ENCODE peak calls at places on chromosomes 3 and 15, in five cellular contexts. One of them, this sample, is unnamed.

GRCh38 chr3:172104471-172105072 is 65.2 kb downstream of the FNDC3B start:
- DNase-seq in choroid plexus epithelial cell: peak; percentile 63
- DNase-seq in CD8-positive, alpha-beta T cell: no peak
- DNase-seq in tibial artery: no peak
- DNase-seq in fibroblast of mammary gland: no peak
- DNase-seq in this sample: no peak

GRCh38 chr3:123411340-123412040 is 37.4 kb downstream of the ADCY5 start:
- DNase-seq in tibial artery: no peak
- DNase-seq in fibroblast of mammary gland: no peak
- DNase-seq in choroid plexus epithelial cell: no peak
- DNase-seq in CD8-positive, alpha-beta T cell: no peak
- DNase-seq in this sample: no peak

GRCh38 chr3:175346573-175347356 is 487.6 kb downstream of the NAALADL2 start:
- DNase-seq in choroid plexus epithelial cell: peak; percentile 97
- DNase-seq in CD8-positive, alpha-beta T cell: no peak
- DNase-seq in fibroblast of mammary gland: peak; percentile 95
- DNase-seq in tibial artery: peak; percentile 74
- DNase-seq in this sample: peak; percentile 83

GRCh38 chr3:196639517-196640500 is at the start of gene NRROS:
- DNase-seq in fibroblast of mammary gland: peak; percentile 47
- DNase-seq in CD8-positive, alpha-beta T cell: peak; percentile 77
- DNase-seq in choroid plexus epithelial cell: peak; percentile 58
- DNase-seq in tibial artery: peak; percentile 83
- DNase-seq in this sample: peak; percentile 43

GRCh38 chr3:31066999-31067398 is 172.5 kb upstream of the GADL1 start:
- DNase-seq in choroid plexus epithelial cell: peak; percentile 92
- DNase-seq in CD8-positive, alpha-beta T cell: no peak
- DNase-seq in fibroblast of mammary gland: peak; percentile 99
- DNase-seq in tibial artery: no peak
- DNase-seq in this sample: peak; percentile 86

GRCh38 chr3:67737911-67738865 is 83.8 kb upstream of the SUCLG2 start:
- DNase-seq in fibroblast of mammary gland: no peak
- DNase-seq in choroid plexus epithelial cell: no peak
- DNase-seq in CD8-positive, alpha-beta T cell: peak; percentile 61
- DNase-seq in tibial artery: no peak
- DNase-seq in this sample: no peak

GRCh38 chr15:90219421-90220141 is 14.2 kb downstream of the CIB1 start:
- DNase-seq in choroid plexus epithelial cell: no peak
- DNase-seq in fibroblast of mammary gland: no peak
- DNase-seq in CD8-positive, alpha-beta T cell: peak; percentile 75
- DNase-seq in tibial artery: no peak
- DNase-seq in this sample: peak; percentile 21

GRCh38 chr3:96931491-96931890 is 117.1 kb downstream of the EPHA6 start:
- DNase-seq in fibroblast of mammary gland: no peak
- DNase-seq in choroid plexus epithelial cell: no peak
- DNase-seq in CD8-positive, alpha-beta T cell: no peak
- DNase-seq in tibial artery: no peak
- DNase-seq in this sample: no peak

GRCh38 chr3:48502728-48503168 is 1.2 kb downstream of the SHISA5 start:
- DNase-seq in tibial artery: peak; percentile 78
- DNase-seq in choroid plexus epithelial cell: no peak
- DNase-seq in CD8-positive, alpha-beta T cell: no peak
- DNase-seq in fibroblast of mammary gland: no peak
- DNase-seq in this sample: no peak

GRCh38 chr15:79904256-79904655 is 7.4 kb upstream of the MTHFS start:
- DNase-seq in tibial artery: no peak
- DNase-seq in fibroblast of mammary gland: peak; percentile 64
- DNase-seq in choroid plexus epithelial cell: peak; percentile 58
- DNase-seq in CD8-positive, alpha-beta T cell: no peak
- DNase-seq in this sample: peak; percentile 28

GRCh38 chr3:42499478-42499871 is 3.0 kb upstream of the VIPR1 start:
- DNase-seq in CD8-positive, alpha-beta T cell: peak; percentile 39
- DNase-seq in tibial artery: peak; percentile 47
- DNase-seq in fibroblast of mammary gland: no peak
- DNase-seq in choroid plexus epithelial cell: no peak
- DNase-seq in this sample: no peak

GRCh38 chr15:61946778-61947177 is 113.5 kb downstream of the VPS13C start:
- DNase-seq in tibial artery: no peak
- DNase-seq in fibroblast of mammary gland: peak; percentile 43
- DNase-seq in choroid plexus epithelial cell: peak; percentile 37
- DNase-seq in CD8-positive, alpha-beta T cell: no peak
- DNase-seq in this sample: no peak

GRCh38 chr3:112671930-112672715 is 31.2 kb upstream of the CCDC80 start:
- DNase-seq in choroid plexus epithelial cell: peak; percentile 91
- DNase-seq in CD8-positive, alpha-beta T cell: no peak
- DNase-seq in fibroblast of mammary gland: peak; percentile 78
- DNase-seq in tibial artery: no peak
- DNase-seq in this sample: peak; percentile 96

GRCh38 chr3:194324823-194325327 is 26.3 kb downstream of the CPN2 start:
- DNase-seq in choroid plexus epithelial cell: no peak
- DNase-seq in fibroblast of mammary gland: no peak
- DNase-seq in tibial artery: no peak
- DNase-seq in CD8-positive, alpha-beta T cell: no peak
- DNase-seq in this sample: no peak

GRCh38 chr15:90916461-90916860 is 13.4 kb downstream of the MAN2A2 start:
- DNase-seq in choroid plexus epithelial cell: no peak
- DNase-seq in CD8-positive, alpha-beta T cell: no peak
- DNase-seq in tibial artery: no peak
- DNase-seq in fibroblast of mammary gland: no peak
- DNase-seq in this sample: no peak

GRCh38 chr3:46848271-46849097 is 14.8 kb downstream of the MYL3 start:
- DNase-seq in choroid plexus epithelial cell: peak; percentile 48
- DNase-seq in fibroblast of mammary gland: peak; percentile 91
- DNase-seq in tibial artery: no peak
- DNase-seq in CD8-positive, alpha-beta T cell: peak; percentile 50
- DNase-seq in this sample: peak; percentile 42

GRCh38 chr15:94177112-94177511 is 54.2 kb upstream of the MCTP2 start:
- DNase-seq in tibial artery: no peak
- DNase-seq in fibroblast of mammary gland: no peak
- DNase-seq in CD8-positive, alpha-beta T cell: no peak
- DNase-seq in choroid plexus epithelial cell: no peak
- DNase-seq in this sample: peak; percentile 57

GRCh38 chr3:71859128-71859519 is 74.2 kb upstream of the PROK2 start:
- DNase-seq in fibroblast of mammary gland: peak; percentile 48
- DNase-seq in choroid plexus epithelial cell: peak; percentile 34
- DNase-seq in tibial artery: no peak
- DNase-seq in CD8-positive, alpha-beta T cell: no peak
- DNase-seq in this sample: peak; percentile 4

GRCh38 chr15:101675015-101675414 is 22.8 kb upstream of the TM2D3 start:
- DNase-seq in CD8-positive, alpha-beta T cell: no peak
- DNase-seq in tibial artery: no peak
- DNase-seq in fibroblast of mammary gland: peak; percentile 83
- DNase-seq in choroid plexus epithelial cell: peak; percentile 69
- DNase-seq in this sample: peak; percentile 87

GRCh38 chr3:126424751-126425150 is 30.0 kb downstream of the CFAP100 start:
- DNase-seq in CD8-positive, alpha-beta T cell: peak; percentile 11
- DNase-seq in fibroblast of mammary gland: no peak
- DNase-seq in choroid plexus epithelial cell: no peak
- DNase-seq in tibial artery: no peak
- DNase-seq in this sample: no peak

GRCh38 chr3:189863031-189863430 is 231.8 kb downstream of the TP63 start:
- DNase-seq in fibroblast of mammary gland: no peak
- DNase-seq in CD8-positive, alpha-beta T cell: no peak
- DNase-seq in tibial artery: no peak
- DNase-seq in choroid plexus epithelial cell: no peak
- DNase-seq in this sample: no peak

GRCh38 chr15:70466895-70467529 is 296.3 kb downstream of the UACA start:
- DNase-seq in fibroblast of mammary gland: peak; percentile 69
- DNase-seq in CD8-positive, alpha-beta T cell: peak; percentile 71
- DNase-seq in choroid plexus epithelial cell: peak; percentile 82
- DNase-seq in tibial artery: peak; percentile 74
- DNase-seq in this sample: peak; percentile 63
- TF ChIP-seq CTCF in fibroblast of mammary gland: peak; percentile 70
- TF ChIP-seq CTCF in CD8-positive, alpha-beta T cell: peak; percentile 58
- TF ChIP-seq CTCF in choroid plexus epithelial cell: peak; percentile 87
- TF ChIP-seq CTCF in tibial artery: peak; percentile 32
- TF ChIP-seq CTCF in this sample: peak; percentile 76

DNA sequence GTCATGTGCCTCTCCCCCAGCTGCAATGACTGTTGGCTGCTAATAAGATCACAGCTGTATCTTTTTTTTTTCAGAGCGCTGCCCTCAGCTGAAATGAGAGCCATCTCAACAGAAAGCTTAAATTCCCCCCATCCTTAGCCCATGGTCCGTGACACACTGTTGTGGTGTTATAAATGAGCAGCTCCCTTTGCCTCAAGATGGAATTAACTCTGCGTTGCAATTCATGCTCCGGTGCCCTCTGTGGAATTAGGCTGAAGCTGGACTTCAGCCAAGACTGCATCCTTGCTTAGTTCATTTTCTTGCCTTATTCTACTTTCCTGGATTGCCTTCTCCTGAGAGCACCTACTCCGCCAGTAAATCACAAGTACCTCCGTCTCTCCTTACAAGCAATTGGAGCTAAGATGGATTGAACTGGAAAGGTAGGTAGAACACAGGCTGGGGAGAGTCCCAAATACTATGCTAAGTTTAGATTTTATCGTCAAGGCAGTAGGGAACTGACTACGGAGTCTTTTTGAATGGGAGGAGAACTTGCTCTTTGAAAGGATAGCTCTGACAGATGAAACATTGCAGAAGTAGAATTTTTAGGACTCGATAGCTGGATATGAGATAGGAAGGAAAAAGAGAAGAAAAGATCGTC is 39.0 kb upstream of the THRB start:
- DNase-seq in choroid plexus epithelial cell: no peak
- DNase-seq in tibial artery: no peak
- DNase-seq in fibroblast of mammary gland: no peak
- DNase-seq in CD8-positive, alpha-beta T cell: no peak
- DNase-seq in this sample: no peak
- H3K4me3 ChIP-seq in choroid plexus epithelial cell: no peak overlapping the region
- H3K4me3 ChIP-seq in tibial artery: no peak overlapping the region
- H3K4me3 ChIP-seq in fibroblast of mammary gland: no peak overlapping the region
- H3K4me3 ChIP-seq in CD8-positive, alpha-beta T cell: no peak overlapping the region
- H3K4me3 ChIP-seq in this sample: no peak overlapping the region

GRCh38 chr3:188404124-188404523 is 250.2 kb downstream of the LPP start:
- DNase-seq in fibroblast of mammary gland: no peak
- DNase-seq in tibial artery: no peak
- DNase-seq in CD8-positive, alpha-beta T cell: no peak
- DNase-seq in choroid plexus epithelial cell: no peak
- DNase-seq in this sample: no peak
- TF ChIP-seq CTCF in fibroblast of mammary gland: no peak
- TF ChIP-seq CTCF in tibial artery: no peak
- TF ChIP-seq CTCF in CD8-positive, alpha-beta T cell: no peak
- TF ChIP-seq CTCF in choroid plexus epithelial cell: no peak
- TF ChIP-seq CTCF in this sample: no peak

DNA sequence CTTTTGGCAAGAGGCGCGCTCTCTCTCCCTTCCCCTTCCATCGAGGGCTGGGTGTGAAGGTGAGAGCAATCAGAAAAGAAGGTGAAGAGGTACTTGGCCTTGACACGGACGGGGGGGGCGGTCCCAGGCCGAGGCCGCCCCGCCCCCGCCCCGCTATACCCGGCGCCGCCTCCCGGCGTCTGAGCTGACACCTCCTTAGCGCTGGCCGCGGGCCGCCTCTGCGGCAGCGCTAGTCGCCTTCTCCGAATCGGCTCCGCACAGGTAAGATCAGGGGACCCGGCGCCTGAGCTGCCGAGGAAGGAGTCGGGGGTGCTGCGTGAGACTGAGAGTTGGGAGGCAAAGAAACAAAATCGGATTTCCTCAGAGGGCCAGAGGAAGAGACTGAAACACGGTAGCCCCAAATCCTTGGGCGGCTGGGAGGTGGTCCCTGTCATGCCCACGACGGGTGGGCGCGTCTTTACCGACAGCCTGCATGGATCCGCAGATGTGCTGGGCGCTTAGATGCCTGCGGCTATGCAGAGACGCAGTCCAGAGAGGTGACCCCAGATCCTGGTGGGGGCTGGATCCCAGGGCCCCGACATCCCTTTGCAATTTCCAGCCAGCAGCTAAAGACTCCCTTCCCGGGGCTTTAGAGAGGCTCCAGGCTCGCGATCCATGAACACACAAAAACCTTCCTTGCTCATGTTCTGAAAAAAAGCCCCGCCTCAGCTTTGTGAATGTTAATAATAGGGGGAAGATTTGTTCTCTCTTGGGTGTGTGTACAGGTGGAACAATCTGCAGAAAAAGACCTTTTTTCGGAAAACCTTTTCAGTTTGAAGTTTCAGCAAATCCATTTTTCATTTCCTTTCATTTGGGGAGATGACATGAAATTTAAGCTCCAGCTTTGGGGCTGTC is at the start of gene ENTPD3:
- DNase-seq in fibroblast of mammary gland: no peak
- DNase-seq in choroid plexus epithelial cell: no peak
- DNase-seq in tibial artery: no peak
- DNase-seq in CD8-positive, alpha-beta T cell: peak; percentile 52
- DNase-seq in this sample: no peak
- H3K4me3 ChIP-seq in fibroblast of mammary gland: peak within 1 kb of the TSS; percentile 27
- H3K4me3 ChIP-seq in choroid plexus epithelial cell: peak within 1 kb of the TSS; percentile 54
- H3K4me3 ChIP-seq in tibial artery: peak within 1 kb of the TSS; percentile 44
- H3K4me3 ChIP-seq in CD8-positive, alpha-beta T cell: peak within 1 kb of the TSS; percentile 58
- H3K4me3 ChIP-seq in this sample: peak within 1 kb of the TSS; percentile 48

GRCh38 chr3:158434412-158435038 is 136.5 kb upstream of the MLF1 start:
- DNase-seq in CD8-positive, alpha-beta T cell: no peak
- DNase-seq in choroid plexus epithelial cell: peak; percentile 86
- DNase-seq in tibial artery: peak; percentile 71
- DNase-seq in fibroblast of mammary gland: peak; percentile 76
- DNase-seq in this sample: peak; percentile 67
- TF ChIP-seq CTCF in CD8-positive, alpha-beta T cell: peak; percentile 59
- TF ChIP-seq CTCF in choroid plexus epithelial cell: peak; percentile 77
- TF ChIP-seq CTCF in tibial artery: peak; percentile 66
- TF ChIP-seq CTCF in fibroblast of mammary gland: peak; percentile 80
- TF ChIP-seq CTCF in this sample: peak; percentile 76

GRCh38 chr15:22960587-22960986 is 19.6 kb downstream of the CYFIP1 start:
- DNase-seq in tibial artery: no peak
- DNase-seq in CD8-positive, alpha-beta T cell: no peak
- DNase-seq in fibroblast of mammary gland: no peak
- DNase-seq in choroid plexus epithelial cell: no peak
- DNase-seq in this sample: no peak

GRCh38 chr15:22961661-22962221 is 18.4 kb downstream of the CYFIP1 start:
- DNase-seq in fibroblast of mammary gland: no peak
- DNase-seq in CD8-positive, alpha-beta T cell: no peak
- DNase-seq in tibial artery: peak; percentile 71
- DNase-seq in choroid plexus epithelial cell: peak; percentile 29
- DNase-seq in this sample: peak; percentile 40

GRCh38 chr15:22966321-22967083 is 13.7 kb downstream of the CYFIP1 start:
- DNase-seq in fibroblast of mammary gland: no peak
- DNase-seq in CD8-positive, alpha-beta T cell: no peak
- DNase-seq in choroid plexus epithelial cell: no peak
- DNase-seq in tibial artery: peak; percentile 29
- DNase-seq in this sample: no peak

GRCh38 chr15:22962611-22963010 is 17.6 kb downstream of the CYFIP1 start:
- DNase-seq in tibial artery: no peak
- DNase-seq in CD8-positive, alpha-beta T cell: no peak
- DNase-seq in fibroblast of mammary gland: no peak
- DNase-seq in choroid plexus epithelial cell: no peak
- DNase-seq in this sample: no peak

DNA sequence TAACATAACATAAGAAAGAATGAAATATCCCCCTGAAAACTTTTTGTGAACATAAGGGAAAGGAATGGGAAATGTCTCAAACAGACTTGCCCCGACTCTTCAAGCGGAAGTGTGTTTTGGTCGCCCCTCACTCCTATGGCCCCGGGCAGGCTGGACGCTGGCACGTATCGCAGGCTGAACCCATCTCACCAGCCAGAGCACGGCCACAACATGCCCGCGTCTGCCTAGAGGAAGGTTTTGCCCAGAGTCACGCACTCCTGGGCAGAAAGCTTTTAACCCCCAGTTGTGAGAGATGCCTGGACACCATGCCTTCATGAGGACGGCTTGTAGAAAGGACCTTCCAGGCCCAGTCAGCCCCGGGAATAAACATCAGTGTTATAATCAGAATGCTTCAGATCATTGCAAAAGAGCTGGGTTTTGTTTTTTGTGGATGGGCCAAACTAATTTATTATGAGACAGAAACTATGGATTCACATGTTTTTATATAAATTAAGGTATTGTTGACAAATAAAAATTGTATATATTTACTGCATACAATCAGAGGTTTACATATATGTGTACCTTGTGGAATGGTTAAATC is 16.5 kb downstream of the CYFIP1 start:
- DNase-seq in tibial artery: no peak
- DNase-seq in fibroblast of mammary gland: peak; percentile 19
- DNase-seq in choroid plexus epithelial cell: no peak
- DNase-seq in CD8-positive, alpha-beta T cell: no peak
- DNase-seq in this sample: peak; percentile 55
- H3K4me3 ChIP-seq in tibial artery: peak overlapping the region; percentile 37
- H3K4me3 ChIP-seq in fibroblast of mammary gland: no peak overlapping the region
- H3K4me3 ChIP-seq in choroid plexus epithelial cell: no peak overlapping the region
- H3K4me3 ChIP-seq in CD8-positive, alpha-beta T cell: no peak overlapping the region
- H3K4me3 ChIP-seq in this sample: no peak overlapping the region